ENCODE peak calls at places on chromosomes 13 and 19, in six cellular contexts. One of them, this sample, is unnamed.

GRCh38 chr13:74040200-74040599 is 94.0 kb downstream of the KLF12 start:
- DNase-seq in stimulated activated CD4-positive, alpha-beta T cell treated with anti-CD3 and anti-CD28 coated beads, TNF-alpha, amount 100 ng/mL, for 48 hours: no peak
- DNase-seq in NCI-H1694 treated with DMSO at 0.1 percent for 48 hours: peak
- DNase-seq in NCI-H460: peak
- DNase-seq in left colon: peak
- DNase-seq in ELR: peak
- DNase-seq in this sample: peak

GRCh38 chr19:2716275-2716650 is 4.9 kb downstream of the DIRAS1 start:
- DNase-seq in stimulated activated CD4-positive, alpha-beta T cell treated with anti-CD3 and anti-CD28 coated beads, TNF-alpha, amount 100 ng/mL, for 48 hours: no peak
- DNase-seq in NCI-H1694 treated with DMSO at 0.1 percent for 48 hours: no peak
- DNase-seq in NCI-H460: no peak
- DNase-seq in left colon: no peak
- DNase-seq in ELR: no peak
- DNase-seq in this sample: no peak

GRCh38 chr13:51874651-51875050 is 12.9 kb downstream of the CCDC70 start:
- DNase-seq in stimulated activated CD4-positive, alpha-beta T cell treated with anti-CD3 and anti-CD28 coated beads, TNF-alpha, amount 100 ng/mL, for 48 hours: no peak
- DNase-seq in NCI-H1694 treated with DMSO at 0.1 percent for 48 hours: no peak
- DNase-seq in NCI-H460: no peak
- DNase-seq in left colon: no peak
- DNase-seq in ELR: no peak
- DNase-seq in this sample: no peak

GRCh38 chr19:1270168-1270853 is 1.2 kb downstream of the CIRBP start:
- DNase-seq in stimulated activated CD4-positive, alpha-beta T cell treated with anti-CD3 and anti-CD28 coated beads, TNF-alpha, amount 100 ng/mL, for 48 hours: no peak
- DNase-seq in NCI-H1694 treated with DMSO at 0.1 percent for 48 hours: no peak
- DNase-seq in NCI-H460: no peak
- DNase-seq in left colon: peak
- DNase-seq in ELR: no peak
- DNase-seq in this sample: no peak

GRCh38 chr13:30787747-30788535 is 52.6 kb downstream of the ALOX5AP start:
- DNase-seq in stimulated activated CD4-positive, alpha-beta T cell treated with anti-CD3 and anti-CD28 coated beads, TNF-alpha, amount 100 ng/mL, for 48 hours: no peak
- DNase-seq in NCI-H1694 treated with DMSO at 0.1 percent for 48 hours: no peak
- DNase-seq in NCI-H460: no peak
- DNase-seq in left colon: no peak
- DNase-seq in ELR: no peak
- DNase-seq in this sample: no peak

GRCh38 chr19:33677745-33678426 is 56.1 kb downstream of the CHST8 start:
- DNase-seq in stimulated activated CD4-positive, alpha-beta T cell treated with anti-CD3 and anti-CD28 coated beads, TNF-alpha, amount 100 ng/mL, for 48 hours: no peak
- DNase-seq in NCI-H1694 treated with DMSO at 0.1 percent for 48 hours: no peak
- DNase-seq in NCI-H460: no peak
- DNase-seq in left colon: no peak
- DNase-seq in ELR: no peak
- DNase-seq in this sample: no peak

GRCh38 chr19:55474269-55475265 is 1.9 kb upstream of the ZNF628 start:
- DNase-seq in stimulated activated CD4-positive, alpha-beta T cell treated with anti-CD3 and anti-CD28 coated beads, TNF-alpha, amount 100 ng/mL, for 48 hours: no peak
- DNase-seq in NCI-H1694 treated with DMSO at 0.1 percent for 48 hours: no peak
- DNase-seq in NCI-H460: no peak
- DNase-seq in left colon: no peak
- DNase-seq in ELR: no peak
- DNase-seq in this sample: no peak

GRCh38 chr13:21924958-21925357 is 254.1 kb downstream of the FGF9 start:
- DNase-seq in stimulated activated CD4-positive, alpha-beta T cell treated with anti-CD3 and anti-CD28 coated beads, TNF-alpha, amount 100 ng/mL, for 48 hours: no peak
- DNase-seq in NCI-H1694 treated with DMSO at 0.1 percent for 48 hours: no peak
- DNase-seq in NCI-H460: no peak
- DNase-seq in left colon: no peak
- DNase-seq in ELR: no peak
- DNase-seq in this sample: no peak

GRCh38 chr13:45195421-45195820 is 5.4 kb downstream of the KCTD4 start:
- DNase-seq in stimulated activated CD4-positive, alpha-beta T cell treated with anti-CD3 and anti-CD28 coated beads, TNF-alpha, amount 100 ng/mL, for 48 hours: no peak
- DNase-seq in NCI-H1694 treated with DMSO at 0.1 percent for 48 hours: no peak
- DNase-seq in NCI-H460: no peak
- DNase-seq in left colon: no peak
- DNase-seq in ELR: no peak
- DNase-seq in this sample: no peak

GRCh38 chr19:28425431-28425931 is 787.5 kb downstream of the UQCRFS1 start:
- DNase-seq in stimulated activated CD4-positive, alpha-beta T cell treated with anti-CD3 and anti-CD28 coated beads, TNF-alpha, amount 100 ng/mL, for 48 hours: no peak
- DNase-seq in NCI-H1694 treated with DMSO at 0.1 percent for 48 hours: no peak
- DNase-seq in NCI-H460: no peak
- DNase-seq in left colon: no peak
- DNase-seq in ELR: peak
- DNase-seq in this sample: no peak

This sample was measured in HCEC 1CT.